ENCODE peak calls at places on chromosome 16, in nine cellular contexts. F is neural progenitor cell, K is PC-3, U is GM23248, H is GM23338, D is HCT116, B is MM.1S, I is SK-N-SH, P is OCI-LY7. M is an unnamed sample.

GRCh38 chr16:54336805-54337204 is 50.2 kb upstream of the IRX3 start:
- DNase-seq in F (no peak), K (no peak), U (no peak), H (no peak), D (no peak), B (no peak), I (no peak), P (no peak), M (no peak)

GRCh38 chr16:732936-733335 is 6.0 kb downstream of the HAGHL start:
- DNase-seq in F (no peak), K (peak; percentile 50), U (peak; percentile 49), H (peak; percentile 65), D (no peak), B (no peak), I (no peak), P (no peak), M (no peak)

GRCh38 chr16:68452176-68452575 is 3.9 kb upstream of the SMPD3 start:
- DNase-seq in F (no peak), K (peak; percentile 22), U (peak; percentile 43), H (no peak), D (no peak), B (no peak), I (no peak), P (no peak), M (no peak)

GRCh38 chr16:65660390-65660789 is 538.5 kb upstream of the CDH11 start:
- DNase-seq in F (no peak), K (peak; percentile 84), U (peak; percentile 98), H (no peak), D (no peak), B (no peak), I (no peak), P (no peak), M (no peak)

GRCh38 chr16:3979518-3979917 is 99.0 kb upstream of the CREBBP start:
- DNase-seq in F (no peak), K (no peak), U (no peak), H (no peak), D (no peak), B (no peak), I (no peak), P (no peak), M (no peak)

GRCh38 chr16:19236561-19236960 is 49.0 kb upstream of the CLEC19A start:
- DNase-seq in F (no peak), K (peak; percentile 82), U (no peak), H (no peak), D (no peak), B (no peak), I (no peak), P (no peak), M (peak; percentile 73)

GRCh38 chr16:65845466-65846209 is 520.9 kb upstream of the CDH5 start:
- DNase-seq in F (no peak), K (peak; percentile 48), U (peak; percentile 70), H (peak; percentile 5), D (no peak), B (no peak), I (no peak), P (no peak), M (no peak)

GRCh38 chr16:8861563-8862308 is 7.1 kb downstream of the CARHSP1 start:
- DNase-seq in F (no peak), K (no peak), U (peak; percentile 38), H (no peak), D (no peak), B (no peak), I (no peak), P (no peak), M (peak; percentile 44)

DNA sequence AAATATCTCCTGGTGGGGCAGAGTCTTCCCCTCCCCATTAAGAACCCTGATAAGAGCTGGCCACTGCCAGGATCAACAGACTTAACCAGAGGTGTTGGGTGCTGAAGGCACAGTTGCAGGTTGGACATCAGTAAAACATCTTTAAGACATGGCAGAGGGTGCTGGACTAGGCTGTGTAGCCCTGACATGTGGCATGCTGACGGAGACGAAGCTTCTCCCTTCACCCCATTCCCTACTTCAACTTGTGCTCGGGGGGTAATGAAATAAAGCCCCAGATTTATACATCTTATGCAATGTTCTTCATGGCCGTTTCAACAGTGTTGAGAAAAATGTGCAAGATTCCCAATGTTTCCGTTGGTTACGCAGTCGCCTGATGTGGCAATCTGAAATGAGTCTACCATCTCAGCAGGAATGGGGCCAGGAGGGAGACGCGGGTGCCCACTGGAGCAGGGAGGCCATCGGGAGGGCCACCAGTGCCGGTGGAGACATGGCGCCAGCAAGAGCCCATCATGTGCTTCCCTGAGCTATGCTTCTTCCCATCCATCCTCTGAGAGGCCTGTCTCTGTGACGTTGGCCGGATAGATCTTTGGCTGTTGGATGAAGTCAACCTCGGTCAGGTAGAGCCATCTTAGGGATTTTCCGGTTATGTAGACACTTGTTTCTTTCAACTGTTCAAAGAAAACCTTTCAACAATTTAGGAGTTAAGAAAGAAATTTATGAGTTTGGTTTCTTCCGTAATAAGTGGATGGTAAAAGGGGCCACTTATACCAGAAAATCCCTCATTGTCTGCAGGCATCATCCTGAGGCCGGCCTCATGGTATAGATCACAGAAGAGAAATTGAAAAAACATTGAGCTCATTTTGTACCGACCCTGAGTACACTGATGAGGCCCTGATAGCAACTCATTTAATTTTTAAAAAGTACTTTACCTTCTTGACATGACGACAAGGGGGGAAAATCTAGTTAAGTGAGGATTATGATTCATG is 6.4 kb downstream of the IRF8 start:
- DNase-seq in F (no peak), K (no peak), U (no peak), H (no peak), D (no peak), B (no peak), I (no peak), P (no peak), M (no peak)
- H3K4me2 ChIP-seq in F (no peak overlapping the region), K (no peak overlapping the region), U (no peak overlapping the region), H (no peak overlapping the region), D (no peak overlapping the region), B (no peak overlapping the region), I (no peak overlapping the region), P (peak overlapping the region; percentile 85), M (no peak overlapping the region)

GRCh38 chr16:75118943-75119539 is 2.5 kb upstream of the LDHD start:
- DNase-seq in F (no peak), K (no peak), U (no peak), H (no peak), D (no peak), B (no peak), I (no peak), P (no peak), M (no peak)

GRCh38 chr16:75122609-75123008 is 6.0 kb upstream of the LDHD start:
- DNase-seq in F (no peak), K (no peak), U (no peak), H (no peak), D (no peak), B (no peak), I (no peak), P (no peak), M (no peak)

GRCh38 chr16:75120253-75120652 is 3.7 kb upstream of the LDHD start:
- DNase-seq in F (no peak), K (no peak), U (no peak), H (no peak), D (no peak), B (no peak), I (no peak), P (no peak), M (no peak)

GRCh38 chr16:75116911-75117245 is 298 bp upstream of the LDHD start:
- DNase-seq in F (no peak), K (no peak), U (no peak), H (no peak), D (no peak), B (no peak), I (no peak), P (no peak), M (no peak)

DNA sequence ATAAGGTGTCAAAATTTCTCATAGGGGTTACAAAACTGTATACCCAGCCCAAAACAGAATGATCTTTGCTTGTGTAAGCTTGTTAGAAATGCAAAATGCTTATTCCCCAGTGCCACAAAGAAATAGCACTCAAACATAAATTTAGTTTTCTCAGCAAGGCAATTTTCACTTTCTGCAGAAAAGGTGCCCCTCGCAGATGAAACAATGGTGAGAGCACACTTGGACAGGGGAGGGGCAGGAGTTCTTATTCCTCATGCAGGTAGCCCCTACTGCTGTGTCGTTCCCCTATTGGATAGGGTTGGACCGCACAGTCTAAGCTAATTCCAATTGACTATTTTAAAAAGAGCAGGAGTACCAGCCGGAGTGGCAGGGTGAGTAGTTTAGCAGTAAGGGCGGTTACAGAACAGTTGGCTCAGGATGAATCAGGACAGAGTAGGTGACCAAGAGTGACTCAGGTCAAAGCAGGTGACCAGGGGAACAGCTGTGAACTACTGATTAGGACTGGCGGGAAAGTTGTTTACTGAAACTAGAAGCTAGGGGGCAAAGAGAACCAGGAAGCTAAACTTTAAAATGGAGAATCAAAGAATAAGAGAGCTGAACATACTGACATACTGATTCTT is 5.5 kb upstream of the LDHD start:
- DNase-seq in F (no peak), K (no peak), U (no peak), H (no peak), D (no peak), B (no peak), I (no peak), P (no peak), M (peak; percentile 64)
- TF ChIP-seq EZH2phosphoT487 in F (no peak), K (no peak), U (no peak), H (no peak), D (no peak), B (no peak), I (no peak), P (no peak), M (no peak)

GRCh38 chr16:31008154-31008950 is 2.1 kb downstream of the STX1B start:
- DNase-seq in F (no peak), K (peak; percentile 75), U (peak; percentile 84), H (no peak), D (no peak), B (no peak), I (peak; percentile 31), P (no peak), M (no peak)

GRCh38 chr16:31009120-31009519 is 1.3 kb downstream of the STX1B start:
- DNase-seq in F (no peak), K (no peak), U (no peak), H (no peak), D (no peak), B (no peak), I (peak; percentile 15), P (no peak), M (no peak)

GRCh38 chr16:31009894-31010293 is 544 bp downstream of the STX1B start:
- DNase-seq in F (peak; percentile 38), K (no peak), U (peak; percentile 35), H (peak; percentile 71), D (no peak), B (no peak), I (peak; percentile 69), P (no peak), M (no peak)

GRCh38 chr16:31010943-31011342 is 505 bp upstream of the STX1B start:
- DNase-seq in F (no peak), K (no peak), U (peak; percentile 28), H (no peak), D (no peak), B (no peak), I (no peak), P (no peak), M (no peak)

DNA sequence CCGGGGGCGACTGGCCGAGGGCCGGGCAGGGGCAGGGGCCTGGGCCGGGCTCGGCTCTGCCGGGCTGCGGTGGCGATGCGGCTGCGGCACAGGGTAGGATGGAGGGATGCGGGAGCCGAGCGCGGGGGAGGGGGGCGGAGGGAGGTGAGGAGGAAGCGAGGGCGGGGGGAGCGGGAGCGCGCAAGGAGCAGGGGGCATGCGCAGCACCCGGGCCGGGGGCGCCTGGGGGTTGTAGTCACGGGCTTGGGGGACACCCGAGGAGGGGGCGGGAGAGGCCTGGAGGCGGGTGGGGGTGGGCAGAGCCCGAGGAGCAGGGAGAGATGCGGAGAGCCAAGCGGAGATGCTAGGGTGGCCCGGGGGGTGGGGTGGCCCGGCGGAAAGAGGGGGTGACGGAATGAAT is at the start of gene STX1B:
- DNase-seq in F (peak; percentile 89), K (no peak), U (peak; percentile 59), H (peak; percentile 96), D (no peak), B (no peak), I (peak; percentile 100), P (no peak), M (peak; percentile 55)
- H3K4me3 ChIP-seq in F (peak within 1 kb of the TSS; percentile 62), K (no peak within 1 kb of the TSS), U (peak within 1 kb of the TSS; percentile 66), H (peak within 1 kb of the TSS; percentile 64), D (no peak within 1 kb of the TSS), B (no peak within 1 kb of the TSS), I (peak within 1 kb of the TSS; percentile 73), P (no peak within 1 kb of the TSS), M (no peak within 1 kb of the TSS)

GRCh38 chr16:89095401-89095974 is 1.8 kb downstream of the ACSF3 start:
- DNase-seq in F (no peak), K (no peak), U (no peak), H (peak; percentile 26), D (no peak), B (no peak), I (no peak), P (peak; percentile 82), M (no peak)
- H3K4me2 ChIP-seq in F (peak overlapping the region; percentile 95), K (peak overlapping the region; percentile 89), U (no peak overlapping the region), H (no peak overlapping the region), D (peak overlapping the region; percentile 94), B (no peak overlapping the region), I (no peak overlapping the region), P (peak overlapping the region; percentile 95), M (no peak overlapping the region)

M was measured in hepatocyte.